ENCODE peak calls at places on chromosomes 5 and 9, in eight cellular contexts. H is PC-3, C is GM23248, S is neural progenitor cell, J is SK-N-SH, D is HCT116, K is GM23338, V is OCI-LY7. Y is an unnamed sample. For H3K4me1, the result is how much of the 10 kb centered on the place peaks cover.

GRCh38 chr5:168978015-168978414 is 322.9 kb downstream of the SLIT3 start:
- DNase-seq in H (peak), C (peak), S (no peak), J (no peak), D (no peak), K (no peak), V (no peak), Y (peak)

GRCh38 chr5:87009146-87009545 is 258.5 kb upstream of the RASA1 start:
- DNase-seq in H (no peak), C (no peak), S (no peak), J (no peak), D (no peak), K (no peak), V (no peak), Y (no peak)

GRCh38 chr9:129933215-129933614 is 98.0 kb downstream of the USP20 start:
- DNase-seq in H (no peak), C (no peak), S (no peak), J (peak), D (no peak), K (no peak), V (no peak), Y (no peak)

GRCh38 chr9:108478871-108479332 is 376.9 kb downstream of the ACTL7B start:
- DNase-seq in H (peak), C (peak), S (no peak), J (no peak), D (no peak), K (no peak), V (no peak), Y (peak)

GRCh38 chr9:93054758-93055704 is 3.5 kb upstream of the SUSD3 start:
- DNase-seq in H (no peak), C (no peak), S (no peak), J (no peak), D (no peak), K (no peak), V (no peak), Y (no peak)

GRCh38 chr9:38047301-38048251 is 21.5 kb downstream of the SHB start:
- DNase-seq in H (peak), C (peak), S (peak), J (no peak), D (peak), K (peak), V (no peak), Y (peak)

GRCh38 chr9:91374939-91375338 is 13.2 kb upstream of the AUH start:
- DNase-seq in H (peak), C (peak), S (no peak), J (no peak), D (no peak), K (no peak), V (no peak), Y (no peak)

GRCh38 chr5:158126442-158127399 is 267.8 kb upstream of the CLINT1 start:
- DNase-seq in H (no peak), C (no peak), S (no peak), J (no peak), D (no peak), K (no peak), V (no peak), Y (no peak)

GRCh38 chr5:5494489-5495402 is 72.3 kb downstream of the ICE1 start:
- DNase-seq in H (peak), C (peak), S (peak), J (peak), D (peak), K (peak), V (peak), Y (peak)

GRCh38 chr5:52693279-52693678 is 94.4 kb upstream of the ITGA1 start:
- DNase-seq in H (peak), C (peak), S (peak), J (peak), D (no peak), K (peak), V (peak), Y (peak)

GRCh38 chr9:125099816-125100215 is 43.5 kb downstream of the SCAI start:
- DNase-seq in H (no peak), C (no peak), S (no peak), J (no peak), D (no peak), K (no peak), V (no peak), Y (no peak)

GRCh38 chr5:88021141-88021540 is 247.5 kb downstream of the TMEM161B start:
- DNase-seq in H (no peak), C (no peak), S (no peak), J (no peak), D (no peak), K (peak), V (no peak), Y (no peak)

GRCh38 chr9:33813712-33814641 is 3.0 kb upstream of the UBE2R2 start:
- DNase-seq in H (peak), C (peak), S (peak), J (peak), D (peak), K (peak), V (peak), Y (peak)

GRCh38 chr9:108784998-108785397 is 70.8 kb downstream of the ACTL7B start:
- DNase-seq in H (no peak), C (peak), S (no peak), J (no peak), D (no peak), K (no peak), V (no peak), Y (no peak)

GRCh38 chr9:79555474-79555873 is 16.3 kb upstream of the TLE4 start:
- DNase-seq in H (no peak), C (no peak), S (no peak), J (no peak), D (no peak), K (no peak), V (no peak), Y (no peak)

GRCh38 chr5:9932770-9933169 is 302.6 kb upstream of the TAS2R1 start:
- DNase-seq in H (peak), C (peak), S (no peak), J (peak), D (peak), K (peak), V (no peak), Y (no peak)

GRCh38 chr9:95775191-95775590 is 100.3 kb upstream of the ERCC6L2 start:
- DNase-seq in H (no peak), C (no peak), S (no peak), J (no peak), D (no peak), K (no peak), V (no peak), Y (no peak)

GRCh38 chr5:132414634-132415377 is 45.3 kb downstream of the SLC22A5 start:
- DNase-seq in H (peak), C (peak), S (no peak), J (no peak), D (peak), K (no peak), V (no peak), Y (peak)

GRCh38 chr5:1235379-1235778 is 10.2 kb downstream of the SLC6A18 start:
- DNase-seq in H (no peak), C (no peak), S (no peak), J (no peak), D (no peak), K (no peak), V (no peak), Y (no peak)

GRCh38 chr5:41537581-41537980 is 27.2 kb upstream of the PLCXD3 start:
- DNase-seq in H (no peak), C (no peak), S (no peak), J (no peak), D (no peak), K (no peak), V (no peak), Y (no peak)

GRCh38 chr5:76787237-76787636 is 31.6 kb upstream of the F2RL1 start:
- DNase-seq in H (peak), C (peak), S (no peak), J (no peak), D (no peak), K (no peak), V (no peak), Y (peak)

GRCh38 chr9:91886433-91887031 is 63.5 kb downstream of the ROR2 start:
- DNase-seq in H (no peak), C (no peak), S (peak), J (no peak), D (no peak), K (peak), V (no peak), Y (no peak)

GRCh38 chr9:93896093-93896492 is 59.1 kb downstream of the BARX1 start:
- DNase-seq in H (no peak), C (no peak), S (no peak), J (peak), D (no peak), K (no peak), V (no peak), Y (no peak)

GRCh38 chr9:104875897-104876296 is 52.1 kb downstream of the ABCA1 start:
- DNase-seq in H (no peak), C (no peak), S (no peak), J (no peak), D (no peak), K (no peak), V (no peak), Y (no peak)
- H3K4me1 ChIP-seq in H (under half), C (under half), S (under half), J (under half), D (under half), K (under half), V (under half), Y (under half)

DNA sequence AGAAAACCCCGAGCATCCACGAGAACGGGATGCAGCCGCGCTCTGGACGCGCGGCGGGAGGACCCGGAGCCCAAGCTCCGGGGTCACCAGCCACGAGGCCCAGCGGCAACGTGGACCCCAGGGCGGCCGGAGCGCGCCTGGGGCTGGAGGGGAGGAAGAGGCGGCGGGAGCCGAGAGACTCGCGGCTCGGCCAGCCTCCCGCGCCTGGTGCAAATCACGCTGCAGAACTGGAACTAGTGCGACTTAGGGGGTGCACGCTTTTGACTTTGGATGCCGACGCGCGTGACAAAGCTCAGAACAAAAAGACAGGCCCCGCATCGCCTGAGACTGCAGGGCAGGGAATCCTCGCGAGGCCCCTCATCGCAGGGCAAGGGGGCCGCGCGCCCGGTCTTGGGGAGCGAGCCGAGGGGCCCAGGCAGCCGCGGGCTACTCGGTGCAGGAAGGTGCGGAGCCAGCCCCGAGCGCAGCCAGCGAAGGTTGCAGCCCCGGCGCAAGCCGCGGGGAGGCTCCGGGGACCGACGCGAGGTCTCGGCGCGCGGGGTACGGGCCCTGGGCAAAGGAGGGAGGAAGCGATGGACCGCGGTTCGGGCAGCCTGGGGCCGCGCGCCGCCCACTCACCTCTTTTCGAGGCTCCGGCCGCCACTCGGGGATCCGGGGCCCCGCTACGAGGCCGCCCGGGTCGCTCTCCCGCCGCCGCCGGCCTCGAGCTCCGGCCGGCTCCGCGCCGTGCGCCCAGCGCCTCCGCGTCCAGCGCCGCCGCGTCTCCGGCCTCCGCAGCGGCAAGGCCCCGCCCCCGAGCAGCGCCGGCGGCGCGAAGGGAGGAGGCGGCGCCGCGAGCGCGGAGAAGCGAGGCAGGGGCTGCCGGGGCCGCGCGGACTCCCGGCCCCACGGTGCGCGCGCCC is at the start of gene GOLM1:
- DNase-seq in H (peak), C (peak), S (peak), J (peak), D (no peak), K (peak), V (no peak), Y (peak)
- TF ChIP-seq EZH2phosphoT487 in H (no peak), C (no peak), S (no peak), J (no peak), D (no peak), K (no peak), V (no peak), Y (no peak)

DNA sequence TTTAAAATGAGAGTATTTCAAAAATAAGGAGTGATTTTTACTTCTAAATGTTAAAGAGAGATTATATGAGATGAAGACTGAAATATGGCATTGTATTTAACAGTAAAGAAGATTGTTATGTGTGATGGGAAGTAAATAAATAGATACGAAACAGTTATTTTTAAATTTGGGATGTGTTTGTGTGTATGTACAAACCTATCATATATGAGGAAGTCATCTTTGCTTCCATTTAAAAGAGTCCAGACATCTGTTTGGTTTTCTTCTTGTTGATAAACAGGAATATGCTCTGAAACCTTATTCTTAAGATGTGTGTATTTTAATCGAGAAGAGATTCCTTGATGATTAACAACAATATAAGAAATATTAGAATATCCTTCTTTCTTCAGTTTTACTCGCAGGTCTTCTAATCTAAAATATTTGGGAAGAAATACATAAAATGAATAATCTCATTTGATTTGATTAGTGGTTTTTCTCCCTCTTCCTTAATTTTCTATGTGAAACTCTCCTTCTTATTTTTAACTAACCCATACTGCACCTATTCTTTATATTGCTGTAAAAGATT is 4.9 kb downstream of the SELENOP start:
- DNase-seq in H (no peak), C (no peak), S (no peak), J (no peak), D (no peak), K (no peak), V (no peak), Y (no peak)
- H2AFZ ChIP-seq in H (no peak), C (no peak), S (no peak), J (no peak), D (no peak), K (no peak), V (no peak), Y (no peak)

GRCh38 chr9:13603916-13604315 is 324.4 kb upstream of the MPDZ start:
- DNase-seq in H (no peak), C (no peak), S (no peak), J (no peak), D (no peak), K (no peak), V (no peak), Y (no peak)
- H3K4me1 ChIP-seq in H (under half), C (under half), S (under half), J (under half), D (under half), K (under half), V (under half), Y (under half)

GRCh38 chr5:139960723-139961383 is 82.2 kb downstream of the NRG2 start:
- DNase-seq in H (no peak), C (no peak), S (no peak), J (no peak), D (no peak), K (no peak), V (no peak), Y (no peak)

GRCh38 chr5:139962445-139962844 is 80.7 kb downstream of the NRG2 start:
- DNase-seq in H (no peak), C (no peak), S (no peak), J (no peak), D (no peak), K (no peak), V (no peak), Y (no peak)

GRCh38 chr5:139964266-139964993 is 78.7 kb downstream of the NRG2 start:
- DNase-seq in H (no peak), C (no peak), S (no peak), J (no peak), D (no peak), K (no peak), V (no peak), Y (no peak)

GRCh38 chr5:139958749-139959148 is 84.3 kb downstream of the NRG2 start:
- DNase-seq in H (no peak), C (no peak), S (no peak), J (no peak), D (no peak), K (no peak), V (no peak), Y (no peak)

GRCh38 chr5:139961435-139962157 is 81.5 kb downstream of the NRG2 start:
- DNase-seq in H (no peak), C (peak), S (no peak), J (no peak), D (no peak), K (no peak), V (no peak), Y (no peak)
- TF ChIP-seq EZH2phosphoT487 in H (no peak), C (no peak), S (no peak), J (no peak), D (no peak), K (no peak), V (no peak), Y (no peak)

GRCh38 chr9:89309608-89310485 is 1.1 kb upstream of the CKS2 start:
- DNase-seq in H (no peak), C (peak), S (peak), J (peak), D (peak), K (peak), V (peak), Y (peak)

GRCh38 chr9:89313842-89314241 is 2.8 kb downstream of the CKS2 start:
- DNase-seq in H (no peak), C (peak), S (no peak), J (no peak), D (no peak), K (no peak), V (no peak), Y (no peak)

GRCh38 chr9:89311346-89312153 is 555 bp downstream of the CKS2 start:
- DNase-seq in H (no peak), C (peak), S (no peak), J (peak), D (no peak), K (no peak), V (peak), Y (peak)

GRCh38 chr9:89310486-89311345 is at the start of gene CKS2:
- DNase-seq in H (peak), C (peak), S (peak), J (peak), D (peak), K (peak), V (peak), Y (peak)

GRCh38 chr9:89312154-89312616 is 1.2 kb downstream of the CKS2 start:
- DNase-seq in H (peak), C (peak), S (peak), J (peak), D (no peak), K (peak), V (peak), Y (peak)
- H2AFZ ChIP-seq in H (no peak), C (peak), S (no peak), J (peak), D (no peak), K (no peak), V (no peak), Y (peak)

GRCh38 chr9:26945591-26945990 is 1.5 kb downstream of the PLAA start:
- DNase-seq in H (no peak), C (peak), S (peak), J (no peak), D (no peak), K (peak), V (no peak), Y (no peak)
- H3K4me1 ChIP-seq in H (under half), C (under half), S (under half), J (under half), D (under half), K (under half), V (under half), Y (under half)

GRCh38 chr5:142118421-142118686 is 9.8 kb downstream of the NDFIP1 start:
- DNase-seq in H (no peak), C (no peak), S (no peak), J (no peak), D (no peak), K (no peak), V (no peak), Y (no peak)

GRCh38 chr5:142120247-142120935 is 11.8 kb downstream of the NDFIP1 start:
- DNase-seq in H (peak), C (no peak), S (no peak), J (no peak), D (no peak), K (no peak), V (no peak), Y (no peak)

GRCh38 chr5:142117579-142118420 is 9.2 kb downstream of the NDFIP1 start:
- DNase-seq in H (no peak), C (no peak), S (no peak), J (no peak), D (no peak), K (no peak), V (no peak), Y (no peak)

GRCh38 chr5:142122116-142122515 is 13.5 kb downstream of the NDFIP1 start:
- DNase-seq in H (no peak), C (no peak), S (no peak), J (no peak), D (no peak), K (no peak), V (no peak), Y (no peak)

GRCh38 chr5:142119051-142119625 is 10.6 kb downstream of the NDFIP1 start:
- DNase-seq in H (no peak), C (no peak), S (no peak), J (peak), D (no peak), K (no peak), V (no peak), Y (no peak)
- TF ChIP-seq EZH2phosphoT487 in H (no peak), C (no peak), S (no peak), J (no peak), D (no peak), K (no peak), V (no peak), Y (no peak)

DNA sequence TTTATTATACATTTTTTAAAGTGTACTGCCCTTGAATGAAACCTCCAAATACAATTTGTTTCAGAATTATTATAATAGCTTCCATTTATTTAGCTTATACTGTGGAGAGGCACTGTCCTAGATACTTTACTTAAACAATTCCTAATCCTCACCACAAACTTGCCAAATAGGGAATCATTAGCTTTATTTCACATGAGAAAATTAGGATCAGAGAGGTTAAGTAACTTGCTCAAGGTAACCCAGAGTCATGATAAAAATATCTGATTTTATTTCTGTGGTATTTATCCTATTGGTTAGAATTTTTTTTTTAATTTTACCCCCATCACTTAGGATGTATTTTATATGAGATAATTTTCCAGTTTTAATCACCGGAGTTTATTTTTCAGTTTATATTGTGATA is 78.4 kb downstream of the ADGRV1 start:
- DNase-seq in H (no peak), C (no peak), S (no peak), J (no peak), D (no peak), K (no peak), V (no peak), Y (no peak)
- H2AFZ ChIP-seq in H (no peak), C (no peak), S (no peak), J (no peak), D (no peak), K (no peak), V (no peak), Y (no peak)

GRCh38 chr5:135184646-135185045 is 150.6 kb upstream of the PITX1 start:
- DNase-seq in H (no peak), C (no peak), S (no peak), J (no peak), D (no peak), K (no peak), V (no peak), Y (no peak)

GRCh38 chr5:135182675-135183074 is 148.6 kb upstream of the PITX1 start:
- DNase-seq in H (no peak), C (no peak), S (no peak), J (no peak), D (no peak), K (no peak), V (no peak), Y (no peak)

GRCh38 chr5:135181653-135182052 is 147.6 kb upstream of the PITX1 start:
- DNase-seq in H (no peak), C (no peak), S (no peak), J (no peak), D (no peak), K (peak), V (no peak), Y (no peak)

GRCh38 chr5:135185461-135186075 is 151.5 kb upstream of the PITX1 start:
- DNase-seq in H (no peak), C (peak), S (no peak), J (no peak), D (no peak), K (peak), V (no peak), Y (peak)

GRCh38 chr5:135183464-135183863 is 149.4 kb upstream of the PITX1 start:
- DNase-seq in H (no peak), C (no peak), S (no peak), J (no peak), D (no peak), K (no peak), V (no peak), Y (no peak)
- H3K4me1 ChIP-seq in H (under half), C (under half), S (under half), J (under half), D (under half), K (under half), V (under half), Y (under half)